ENCODE peak calls at places on chromosome 1, in ten cellular contexts. One of them, this sample, is unnamed.

GRCh38 chr1:14910947-14911721 is 242.4 kb upstream of the TMEM51 start:
- DNase-seq in AG04450: no peak
- DNase-seq in NAMALWA: no peak
- DNase-seq in aorta: no peak
- DNase-seq in ovary: no peak
- DNase-seq in choroid plexus epithelial cell: peak
- DNase-seq in AG20443: no peak
- DNase-seq in activated naive CD4-positive, alpha-beta T cell treated with anti-CD3 and anti-CD28 coated beads for 36 hours: no peak
- DNase-seq in anterior cingulate cortex: no peak
- DNase-seq in heart left ventricle: no peak
- DNase-seq in this sample: peak

GRCh38 chr1:22976461-22977243 is 4.0 kb upstream of the LACTBL1 start:
- DNase-seq in AG04450: peak
- DNase-seq in NAMALWA: peak
- DNase-seq in aorta: peak
- DNase-seq in ovary: peak
- DNase-seq in choroid plexus epithelial cell: peak
- DNase-seq in AG20443: peak
- DNase-seq in activated naive CD4-positive, alpha-beta T cell treated with anti-CD3 and anti-CD28 coated beads for 36 hours: peak
- DNase-seq in anterior cingulate cortex: peak
- DNase-seq in heart left ventricle: peak
- DNase-seq in this sample: peak

GRCh38 chr1:237779356-237779755 is 111.4 kb downstream of the ZP4 start:
- DNase-seq in AG04450: no peak
- DNase-seq in NAMALWA: no peak
- DNase-seq in aorta: no peak
- DNase-seq in ovary: no peak
- DNase-seq in choroid plexus epithelial cell: no peak
- DNase-seq in AG20443: no peak
- DNase-seq in activated naive CD4-positive, alpha-beta T cell treated with anti-CD3 and anti-CD28 coated beads for 36 hours: no peak
- DNase-seq in anterior cingulate cortex: no peak
- DNase-seq in heart left ventricle: no peak
- DNase-seq in this sample: no peak

GRCh38 chr1:34781844-34782391 is 904 bp downstream of the GJB3 start:
- DNase-seq in AG04450: no peak
- DNase-seq in NAMALWA: no peak
- DNase-seq in aorta: no peak
- DNase-seq in ovary: no peak
- DNase-seq in choroid plexus epithelial cell: no peak
- DNase-seq in AG20443: no peak
- DNase-seq in activated naive CD4-positive, alpha-beta T cell treated with anti-CD3 and anti-CD28 coated beads for 36 hours: no peak
- DNase-seq in anterior cingulate cortex: no peak
- DNase-seq in heart left ventricle: no peak
- DNase-seq in this sample: peak

GRCh38 chr1:230231739-230232075 is 164.7 kb downstream of the GALNT2 start:
- DNase-seq in AG04450: no peak
- DNase-seq in NAMALWA: no peak
- DNase-seq in aorta: peak
- DNase-seq in ovary: peak
- DNase-seq in choroid plexus epithelial cell: peak
- DNase-seq in AG20443: no peak
- DNase-seq in activated naive CD4-positive, alpha-beta T cell treated with anti-CD3 and anti-CD28 coated beads for 36 hours: no peak
- DNase-seq in anterior cingulate cortex: no peak
- DNase-seq in heart left ventricle: peak
- DNase-seq in this sample: no peak

GRCh38 chr1:168833801-168834224 is 104.8 kb upstream of the DPT start:
- DNase-seq in AG04450: no peak
- DNase-seq in NAMALWA: no peak
- DNase-seq in aorta: no peak
- DNase-seq in ovary: no peak
- DNase-seq in choroid plexus epithelial cell: no peak
- DNase-seq in AG20443: no peak
- DNase-seq in activated naive CD4-positive, alpha-beta T cell treated with anti-CD3 and anti-CD28 coated beads for 36 hours: peak
- DNase-seq in anterior cingulate cortex: no peak
- DNase-seq in heart left ventricle: no peak
- DNase-seq in this sample: no peak

GRCh38 chr1:87167855-87168630 is 160.6 kb upstream of the LMO4 start:
- DNase-seq in AG04450: no peak
- DNase-seq in NAMALWA: no peak
- DNase-seq in aorta: no peak
- DNase-seq in ovary: no peak
- DNase-seq in choroid plexus epithelial cell: no peak
- DNase-seq in AG20443: no peak
- DNase-seq in activated naive CD4-positive, alpha-beta T cell treated with anti-CD3 and anti-CD28 coated beads for 36 hours: no peak
- DNase-seq in anterior cingulate cortex: no peak
- DNase-seq in heart left ventricle: no peak
- DNase-seq in this sample: no peak

GRCh38 chr1:1255078-1255477 is 8.6 kb upstream of the C1QTNF12 start:
- DNase-seq in AG04450: no peak
- DNase-seq in NAMALWA: no peak
- DNase-seq in aorta: no peak
- DNase-seq in ovary: no peak
- DNase-seq in choroid plexus epithelial cell: no peak
- DNase-seq in AG20443: no peak
- DNase-seq in activated naive CD4-positive, alpha-beta T cell treated with anti-CD3 and anti-CD28 coated beads for 36 hours: no peak
- DNase-seq in anterior cingulate cortex: no peak
- DNase-seq in heart left ventricle: no peak
- DNase-seq in this sample: no peak

GRCh38 chr1:37415611-37416244 is 58.7 kb upstream of the ZC3H12A start:
- DNase-seq in AG04450: no peak
- DNase-seq in NAMALWA: no peak
- DNase-seq in aorta: no peak
- DNase-seq in ovary: no peak
- DNase-seq in choroid plexus epithelial cell: no peak
- DNase-seq in AG20443: no peak
- DNase-seq in activated naive CD4-positive, alpha-beta T cell treated with anti-CD3 and anti-CD28 coated beads for 36 hours: no peak
- DNase-seq in anterior cingulate cortex: peak
- DNase-seq in heart left ventricle: no peak
- DNase-seq in this sample: no peak

GRCh38 chr1:113027449-113027848 is 45.5 kb upstream of the LRIG2 start:
- DNase-seq in AG04450: no peak
- DNase-seq in NAMALWA: no peak
- DNase-seq in aorta: no peak
- DNase-seq in ovary: no peak
- DNase-seq in choroid plexus epithelial cell: no peak
- DNase-seq in AG20443: no peak
- DNase-seq in activated naive CD4-positive, alpha-beta T cell treated with anti-CD3 and anti-CD28 coated beads for 36 hours: no peak
- DNase-seq in anterior cingulate cortex: no peak
- DNase-seq in heart left ventricle: no peak
- DNase-seq in this sample: no peak

GRCh38 chr1:211630236-211631081 is 45.0 kb downstream of the NEK2 start:
- DNase-seq in AG04450: no peak
- DNase-seq in NAMALWA: no peak
- DNase-seq in aorta: no peak
- DNase-seq in ovary: no peak
- DNase-seq in choroid plexus epithelial cell: peak
- DNase-seq in AG20443: no peak
- DNase-seq in activated naive CD4-positive, alpha-beta T cell treated with anti-CD3 and anti-CD28 coated beads for 36 hours: no peak
- DNase-seq in anterior cingulate cortex: no peak
- DNase-seq in heart left ventricle: peak
- DNase-seq in this sample: no peak

GRCh38 chr1:167631987-167632680 is 2.1 kb downstream of the RCSD1 start:
- DNase-seq in AG04450: no peak
- DNase-seq in NAMALWA: peak
- DNase-seq in aorta: no peak
- DNase-seq in ovary: no peak
- DNase-seq in choroid plexus epithelial cell: no peak
- DNase-seq in AG20443: no peak
- DNase-seq in activated naive CD4-positive, alpha-beta T cell treated with anti-CD3 and anti-CD28 coated beads for 36 hours: peak
- DNase-seq in anterior cingulate cortex: no peak
- DNase-seq in heart left ventricle: peak
- DNase-seq in this sample: no peak

GRCh38 chr1:151653397-151653796 is 41.5 kb downstream of the SNX27 start:
- DNase-seq in AG04450: no peak
- DNase-seq in NAMALWA: no peak
- DNase-seq in aorta: no peak
- DNase-seq in ovary: no peak
- DNase-seq in choroid plexus epithelial cell: peak
- DNase-seq in AG20443: peak
- DNase-seq in activated naive CD4-positive, alpha-beta T cell treated with anti-CD3 and anti-CD28 coated beads for 36 hours: no peak
- DNase-seq in anterior cingulate cortex: no peak
- DNase-seq in heart left ventricle: no peak
- DNase-seq in this sample: no peak

GRCh38 chr1:246836169-246836568 is 95.6 kb downstream of the AHCTF1 start:
- DNase-seq in AG04450: no peak
- DNase-seq in NAMALWA: no peak
- DNase-seq in aorta: no peak
- DNase-seq in ovary: no peak
- DNase-seq in choroid plexus epithelial cell: no peak
- DNase-seq in AG20443: no peak
- DNase-seq in activated naive CD4-positive, alpha-beta T cell treated with anti-CD3 and anti-CD28 coated beads for 36 hours: no peak
- DNase-seq in anterior cingulate cortex: no peak
- DNase-seq in heart left ventricle: no peak
- DNase-seq in this sample: no peak

GRCh38 chr1:85692730-85693314 is 15.4 kb downstream of the ZNHIT6 start:
- DNase-seq in AG04450: peak
- DNase-seq in NAMALWA: peak
- DNase-seq in aorta: no peak
- DNase-seq in ovary: no peak
- DNase-seq in choroid plexus epithelial cell: peak
- DNase-seq in AG20443: peak
- DNase-seq in activated naive CD4-positive, alpha-beta T cell treated with anti-CD3 and anti-CD28 coated beads for 36 hours: no peak
- DNase-seq in anterior cingulate cortex: no peak
- DNase-seq in heart left ventricle: no peak
- DNase-seq in this sample: peak

This sample was measured in RWPE1.